ENCODE peak calls at places on chromosomes 13 and 19, in eight cellular contexts. Q is left ventricle myocardium inferior; D is SJSA1; P is fibroblast of lung; V is naive thymus-derived CD4-positive, alpha-beta T cell; N is iPS DF 6.9; H is tibial nerve; E is aorta. L is an unnamed sample. For H3K4me1, the result is how much of the 10 kb centered on the place peaks cover.

GRCh38 chr13:42885325-42885724 is 103.9 kb downstream of the FAM216B start:
- DNase-seq in N (no peak), D (no peak), E (no peak), H (no peak), Q (no peak), V (no peak), P (no peak), L (no peak)

GRCh38 chr19:19405919-19406877 is 723 bp downstream of the GATAD2A start:
- DNase-seq in Q (peak), E (peak), V (peak), D (no peak), P (peak), H (no peak), N (no peak), L (no peak)

GRCh38 chr19:2546128-2547032 is 70.5 kb downstream of the GADD45B start:
- DNase-seq in P (peak), N (no peak), D (peak), E (peak), Q (peak), H (peak), V (no peak), L (no peak)

GRCh38 chr13:101925731-101926130 is 473.3 kb downstream of the ITGBL1 start:
- DNase-seq in Q (no peak), V (no peak), N (no peak), P (no peak), H (no peak), D (no peak), E (no peak), L (no peak)

GRCh38 chr13:102651392-102651791 is 43.5 kb downstream of the METTL21C start:
- DNase-seq in E (no peak), H (no peak), V (no peak), D (no peak), Q (no peak), N (no peak), P (peak), L (no peak)

GRCh38 chr13:49996166-49996915 is 501 bp upstream of the TRIM13 start:
- DNase-seq in Q (peak), E (peak), D (peak), P (peak), N (no peak), H (peak), V (peak), L (peak)

GRCh38 chr19:4851551-4852290 is 15.7 kb downstream of the PLIN3 start:
- DNase-seq in N (peak), E (peak), D (peak), V (peak), P (no peak), Q (peak), H (peak), L (no peak)

GRCh38 chr19:40613669-40614594 is 12.8 kb downstream of the LTBP4 start:
- DNase-seq in N (no peak), P (peak), H (peak), V (peak), Q (peak), D (peak), E (peak), L (peak)

GRCh38 chr13:98556968-98557591 is 19.8 kb downstream of the STK24 start:
- DNase-seq in H (no peak), P (peak), N (no peak), V (no peak), Q (no peak), D (no peak), E (no peak), L (no peak)

GRCh38 chr19:38433268-38433733 is at the start of gene RYR1:
- DNase-seq in Q (peak), D (no peak), V (no peak), P (peak), H (peak), E (peak), N (no peak), L (no peak)

GRCh38 chr19:6736169-6736916 is 1.0 kb downstream of the GPR108 start:
- DNase-seq in N (no peak), H (peak), D (peak), E (peak), V (peak), P (peak), Q (peak), L (peak)

GRCh38 chr13:49020940-49021548 is 45.3 kb downstream of the FNDC3A start:
- DNase-seq in D (no peak), E (no peak), H (no peak), N (peak), P (peak), Q (no peak), V (no peak), L (no peak)

GRCh38 chr19:32178841-32179410 is 166.5 kb upstream of the ZNF507 start:
- DNase-seq in D (peak), E (no peak), N (no peak), V (no peak), P (no peak), Q (no peak), H (no peak), L (no peak)

DNA sequence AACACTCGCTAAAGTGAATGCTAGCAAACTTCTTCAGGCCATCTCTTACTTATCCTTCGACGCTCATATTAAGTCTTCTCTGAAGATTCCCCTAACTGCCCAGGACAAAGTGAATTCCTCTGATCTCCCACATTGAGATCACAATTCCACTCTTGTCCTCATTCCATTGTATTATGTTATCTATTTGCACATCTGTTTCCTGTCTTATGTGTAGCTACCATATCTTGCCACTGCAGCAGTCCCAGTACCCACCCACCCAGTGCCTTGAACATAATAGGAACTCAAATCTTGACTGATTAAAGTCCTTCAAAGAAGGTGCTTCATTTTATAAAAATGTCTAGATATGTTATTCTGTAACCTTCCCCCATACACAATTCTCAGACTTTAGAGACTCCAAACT is 702.3 kb downstream of the DIAPH3 start:
- DNase-seq in P (no peak), Q (no peak), H (no peak), N (no peak), E (no peak), V (no peak), D (no peak), L (no peak)
- H3K27ac ChIP-seq in P (no peak), Q (peak), H (no peak), N (no peak), E (no peak), V (no peak), D (no peak), L (no peak)

GRCh38 chr13:27634231-27634630 is 12.5 kb downstream of the POLR1D start:
- DNase-seq in N (no peak), H (no peak), Q (no peak), V (no peak), P (no peak), D (no peak), E (no peak), L (no peak)
- H3K4me1 ChIP-seq in N (under half), H (under half), Q (under half), V (under half), P (under half), D (under half), E (under half), L (half or more)

GRCh38 chr19:48877900-48878218 is 5.6 kb downstream of the PPP1R15A start:
- DNase-seq in E (no peak), V (no peak), P (no peak), Q (no peak), D (no peak), H (no peak), N (no peak), L (no peak)
- H3K27ac ChIP-seq in E (peak), V (no peak), P (peak), Q (peak), D (no peak), H (peak), N (no peak), L (peak)

GRCh38 chr19:54209058-54209747 is 8.5 kb downstream of the RPS9 start:
- DNase-seq in V (no peak), Q (no peak), E (no peak), H (no peak), D (no peak), P (peak), N (no peak), L (no peak)

GRCh38 chr19:54207908-54208783 is 7.5 kb downstream of the RPS9 start:
- DNase-seq in P (peak), V (peak), D (no peak), E (peak), H (peak), Q (peak), N (no peak), L (no peak)

GRCh38 chr19:54208784-54209057 is 8.1 kb downstream of the RPS9 start:
- DNase-seq in D (no peak), E (no peak), P (peak), H (no peak), N (no peak), V (no peak), Q (no peak), L (no peak)

GRCh38 chr19:54211214-54211613 is 10.6 kb downstream of the RPS9 start:
- DNase-seq in E (no peak), N (no peak), P (no peak), D (no peak), H (no peak), Q (no peak), V (no peak), L (no peak)

GRCh38 chr19:54209748-54210494 is 9.3 kb downstream of the RPS9 start:
- DNase-seq in D (peak), P (peak), Q (peak), V (no peak), N (no peak), E (peak), H (peak), L (no peak)
- H3K4me1 ChIP-seq in D (under half), P (under half), Q (half or more), V (under half), N (under half), E (under half), H (under half), L (under half)

GRCh38 chr19:49331616-49332055 is 3.6 kb upstream of the CD37 start:
- DNase-seq in N (no peak), E (peak), V (peak), Q (no peak), P (peak), H (no peak), D (no peak), L (no peak)

GRCh38 chr19:49328741-49329140 is 3.8 kb upstream of the SLC6A16 start:
- DNase-seq in N (no peak), H (no peak), Q (no peak), D (no peak), E (no peak), P (no peak), V (no peak), L (no peak)

GRCh38 chr19:49327878-49328544 is 3.0 kb upstream of the SLC6A16 start:
- DNase-seq in V (peak), P (peak), D (no peak), H (no peak), E (no peak), Q (no peak), N (no peak), L (no peak)

GRCh38 chr19:49324801-49325491 is at the start of gene SLC6A16:
- DNase-seq in P (no peak), H (no peak), D (peak), N (no peak), Q (no peak), E (no peak), V (no peak), L (no peak)

GRCh38 chr19:49326165-49326704 is 1.2 kb upstream of the SLC6A16 start:
- DNase-seq in P (no peak), V (no peak), E (no peak), N (no peak), H (no peak), D (no peak), Q (no peak), L (no peak)
- H3K27ac ChIP-seq in P (no peak), V (no peak), E (no peak), N (no peak), H (no peak), D (no peak), Q (no peak), L (no peak)

GRCh38 chr13:40617801-40618356 is 48.6 kb downstream of the FOXO1 start:
- DNase-seq in E (no peak), H (no peak), P (no peak), Q (no peak), D (no peak), V (no peak), N (no peak), L (no peak)
- H3K4me1 ChIP-seq in E (under half), H (half or more), P (under half), Q (half or more), D (under half), V (under half), N (under half), L (under half)

DNA sequence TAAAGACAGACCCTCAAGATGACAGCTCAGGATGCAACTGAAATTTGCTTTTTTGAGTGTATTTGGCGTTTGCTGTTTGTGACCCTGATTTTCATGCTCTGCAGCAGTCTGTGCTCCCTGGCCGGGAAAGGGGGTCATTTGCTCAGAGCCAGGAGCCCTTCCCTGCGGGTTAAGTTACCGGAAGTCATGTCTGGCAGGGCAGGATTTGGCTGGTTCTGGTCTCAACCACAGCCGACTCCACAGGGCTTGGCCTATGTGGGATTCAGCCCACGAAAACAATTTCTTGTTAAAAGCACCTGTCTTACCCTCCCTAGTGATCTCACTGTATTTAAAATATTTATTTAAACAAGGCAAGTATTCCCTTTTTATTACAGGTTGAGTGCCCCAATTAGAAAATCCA is 22.6 kb downstream of the MCF2L start:
- DNase-seq in H (no peak), P (no peak), Q (no peak), D (no peak), V (no peak), E (no peak), N (no peak), L (no peak)
- H3K27ac ChIP-seq in H (no peak), P (no peak), Q (no peak), D (no peak), V (no peak), E (no peak), N (no peak), L (no peak)

DNA sequence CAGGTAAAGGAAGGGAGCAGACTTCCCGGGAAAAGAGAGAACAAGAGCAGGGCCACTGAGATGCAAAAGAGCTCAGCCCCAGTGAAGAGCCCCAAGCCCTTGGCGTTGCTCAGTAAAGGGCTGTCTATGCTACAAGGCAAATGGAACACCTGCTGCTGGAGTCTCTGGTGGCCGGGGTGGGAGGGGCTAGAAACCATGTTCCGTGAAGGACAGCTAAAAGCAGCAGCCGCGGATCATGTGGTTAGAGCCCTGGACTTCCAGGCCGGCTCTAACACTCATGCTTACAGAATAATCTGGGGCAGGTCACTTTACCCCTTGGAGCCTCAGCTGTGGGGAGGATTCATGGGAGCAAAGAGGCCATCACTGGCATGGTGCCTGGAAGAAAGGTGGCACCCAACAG is 17.8 kb downstream of the POU2F2 start:
- DNase-seq in H (no peak), E (no peak), P (no peak), N (no peak), D (no peak), Q (no peak), V (no peak), L (no peak)
- H3K4me1 ChIP-seq in H (under half), E (under half), P (under half), N (under half), D (under half), Q (under half), V (under half), L (under half)

DNA sequence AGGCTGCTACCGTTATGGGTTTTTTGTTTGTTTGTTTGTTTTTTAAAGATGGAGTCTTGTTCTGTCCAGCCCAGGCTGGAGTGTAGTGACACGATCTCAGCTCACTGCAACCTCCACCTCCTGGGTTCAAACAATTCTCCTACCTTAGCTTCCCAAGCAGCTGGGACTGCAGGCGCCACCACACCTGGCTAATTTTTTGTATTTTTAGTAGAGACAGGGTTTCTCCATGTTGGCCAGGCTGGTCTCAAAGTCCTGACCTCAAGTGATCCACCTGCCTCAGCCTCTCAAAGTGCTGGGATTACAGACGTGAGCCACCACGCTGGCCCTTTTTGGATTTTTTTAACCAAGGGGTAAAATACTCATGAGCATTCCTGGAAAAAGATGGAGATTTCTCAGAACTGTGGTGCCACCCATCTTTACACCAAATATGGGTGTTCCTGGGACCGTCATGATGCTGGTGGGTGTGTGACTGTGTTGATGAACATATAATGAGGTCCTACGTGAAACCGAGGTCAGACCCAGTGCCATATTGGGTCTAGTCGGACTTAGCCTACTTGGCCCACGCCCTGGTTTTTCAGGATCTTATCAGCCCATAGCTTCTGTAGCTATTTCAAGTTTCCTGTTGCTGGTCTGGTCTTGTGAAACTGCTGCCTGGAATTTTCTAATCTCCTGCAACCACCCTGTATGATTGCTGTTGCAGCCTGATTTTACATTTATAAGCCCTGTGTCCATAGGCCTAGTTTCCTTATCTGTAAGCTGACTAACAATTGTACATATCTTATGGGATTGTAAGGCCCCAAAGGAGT is 6.2 kb downstream of the PPP1R15A start:
- DNase-seq in Q (no peak), H (no peak), V (no peak), E (peak), P (peak), D (no peak), N (no peak), L (no peak)
- H3K27ac ChIP-seq in Q (peak), H (peak), V (no peak), E (peak), P (peak), D (no peak), N (no peak), L (peak)